ENCODE peak calls at places on chromosomes 4 and X, in six cellular contexts. One of them, this sample, is unnamed.

GRCh38 chrX:70026851-70027200 is 22.9 kb downstream of the AWAT2 start:
- DNase-seq in H1: no peak
- DNase-seq in GM12878: no peak
- DNase-seq in HCT116: no peak
- DNase-seq in WTC11: no peak
- DNase-seq in K562: no peak
- DNase-seq in this sample: no peak

GRCh38 chr4:1405636-1406415 is 416 bp downstream of the NKX1-1 start:
- DNase-seq in H1: no peak
- DNase-seq in GM12878: no peak
- DNase-seq in HCT116: no peak
- DNase-seq in WTC11: no peak
- DNase-seq in K562: no peak
- DNase-seq in this sample: no peak

GRCh38 chrX:43655961-43656494 is at the start of gene MAOA:
- DNase-seq in H1: peak
- DNase-seq in GM12878: no peak
- DNase-seq in HCT116: no peak
- DNase-seq in WTC11: peak
- DNase-seq in K562: no peak
- DNase-seq in this sample: peak

GRCh38 chrX:149286940-149287349 is 218.2 kb downstream of the IDS start:
- DNase-seq in H1: peak
- DNase-seq in GM12878: peak
- DNase-seq in HCT116: peak
- DNase-seq in WTC11: peak
- DNase-seq in K562: peak
- DNase-seq in this sample: peak

GRCh38 chr4:76989391-76990061 is 40.0 kb downstream of the SEPTIN11 start:
- DNase-seq in H1: no peak
- DNase-seq in GM12878: no peak
- DNase-seq in HCT116: no peak
- DNase-seq in WTC11: no peak
- DNase-seq in K562: no peak
- DNase-seq in this sample: no peak

GRCh38 chr4:99117876-99118693 is 26.0 kb downstream of the ADH4 start:
- DNase-seq in H1: no peak
- DNase-seq in GM12878: no peak
- DNase-seq in HCT116: no peak
- DNase-seq in WTC11: no peak
- DNase-seq in K562: no peak
- DNase-seq in this sample: peak

GRCh38 chrX:71991164-71991563 is 80.5 kb downstream of the NHSL2 start:
- DNase-seq in H1: no peak
- DNase-seq in GM12878: no peak
- DNase-seq in HCT116: no peak
- DNase-seq in WTC11: no peak
- DNase-seq in K562: no peak
- DNase-seq in this sample: no peak

GRCh38 chrX:141220342-141221008 is 21.8 kb downstream of the SPANXC start:
- DNase-seq in H1: no peak
- DNase-seq in GM12878: no peak
- DNase-seq in HCT116: no peak
- DNase-seq in WTC11: no peak
- DNase-seq in K562: no peak
- DNase-seq in this sample: no peak

GRCh38 chr4:164402554-164402953 is 351.4 kb upstream of the SMIM31 start:
- DNase-seq in H1: no peak
- DNase-seq in GM12878: no peak
- DNase-seq in HCT116: no peak
- DNase-seq in WTC11: no peak
- DNase-seq in K562: no peak
- DNase-seq in this sample: no peak

DNA sequence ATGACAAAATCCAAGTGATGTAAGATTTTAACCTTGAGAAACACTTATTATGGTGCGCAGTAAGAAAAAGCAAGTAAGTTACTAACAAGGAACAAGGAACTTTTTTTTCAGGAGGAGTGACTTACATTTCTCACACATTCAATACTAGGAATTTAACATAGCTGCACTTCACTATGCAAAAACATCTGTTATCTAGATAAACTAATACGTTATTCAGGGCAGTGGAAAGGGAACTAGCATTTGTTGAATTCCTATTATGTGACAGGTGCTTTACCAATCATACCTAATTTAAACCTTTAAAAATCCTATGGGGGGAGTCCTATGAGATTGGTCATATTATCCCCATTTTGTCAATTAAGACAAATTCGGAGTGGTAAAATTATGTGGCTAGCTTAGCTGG is 238.0 kb downstream of the NR3C2 start:
- DNase-seq in H1: no peak
- DNase-seq in GM12878: no peak
- DNase-seq in HCT116: no peak
- DNase-seq in WTC11: no peak
- DNase-seq in K562: no peak
- DNase-seq in this sample: no peak
- TF ChIP-seq ATF3 in H1: no peak
- TF ChIP-seq ATF3 in GM12878: no peak
- TF ChIP-seq ATF3 in HCT116: no peak
- TF ChIP-seq ATF3 in WTC11: no peak
- TF ChIP-seq ATF3 in K562: no peak
- TF ChIP-seq ATF3 in this sample: no peak

DNA sequence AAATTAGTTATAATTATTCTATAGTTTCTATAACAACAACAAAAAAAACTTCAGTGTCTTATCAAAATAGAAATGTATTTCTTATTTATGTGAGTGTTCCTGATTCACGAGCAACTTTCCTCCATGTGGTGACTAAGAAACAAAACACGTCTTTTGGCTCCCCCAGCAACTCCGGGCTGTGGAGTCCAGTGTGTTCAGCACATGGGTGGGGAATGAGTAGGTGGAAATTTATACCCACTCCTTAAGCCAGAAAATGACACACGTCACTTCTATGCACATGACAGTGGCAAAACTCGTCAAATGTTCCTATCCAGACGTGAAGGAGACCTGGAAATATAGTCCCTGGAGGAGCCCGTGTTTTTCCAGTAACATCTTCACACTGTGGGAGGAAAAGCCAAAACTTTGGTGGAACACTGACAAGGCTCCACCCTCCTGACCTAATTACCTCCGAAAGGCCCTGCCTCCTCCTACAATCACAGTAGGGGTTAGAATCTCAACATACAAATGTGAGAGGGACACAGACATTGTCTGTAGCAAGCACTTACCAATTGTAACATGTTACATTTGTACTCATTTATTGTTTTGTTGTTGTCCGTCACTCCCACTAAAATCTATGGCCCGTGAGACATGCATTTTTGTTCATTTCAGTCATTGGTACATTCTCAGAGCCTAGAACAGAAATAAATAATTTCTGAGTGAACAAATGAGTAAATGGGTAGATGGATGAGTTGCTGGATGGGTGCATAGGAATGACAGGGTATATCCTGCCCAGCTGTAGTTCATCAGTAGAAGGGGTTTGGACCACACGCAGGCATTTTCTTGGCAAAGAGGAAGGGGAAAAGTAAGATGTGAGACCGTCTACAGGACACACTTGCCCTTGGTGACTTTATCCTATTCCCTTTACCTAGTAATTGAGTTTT is 605.8 kb upstream of the TENM3 start:
- DNase-seq in H1: no peak
- DNase-seq in GM12878: no peak
- DNase-seq in HCT116: no peak
- DNase-seq in WTC11: no peak
- DNase-seq in K562: no peak
- DNase-seq in this sample: no peak
- TF ChIP-seq ATF3 in H1: no peak
- TF ChIP-seq ATF3 in GM12878: no peak
- TF ChIP-seq ATF3 in HCT116: no peak
- TF ChIP-seq ATF3 in WTC11: no peak
- TF ChIP-seq ATF3 in K562: no peak
- TF ChIP-seq ATF3 in this sample: no peak

DNA sequence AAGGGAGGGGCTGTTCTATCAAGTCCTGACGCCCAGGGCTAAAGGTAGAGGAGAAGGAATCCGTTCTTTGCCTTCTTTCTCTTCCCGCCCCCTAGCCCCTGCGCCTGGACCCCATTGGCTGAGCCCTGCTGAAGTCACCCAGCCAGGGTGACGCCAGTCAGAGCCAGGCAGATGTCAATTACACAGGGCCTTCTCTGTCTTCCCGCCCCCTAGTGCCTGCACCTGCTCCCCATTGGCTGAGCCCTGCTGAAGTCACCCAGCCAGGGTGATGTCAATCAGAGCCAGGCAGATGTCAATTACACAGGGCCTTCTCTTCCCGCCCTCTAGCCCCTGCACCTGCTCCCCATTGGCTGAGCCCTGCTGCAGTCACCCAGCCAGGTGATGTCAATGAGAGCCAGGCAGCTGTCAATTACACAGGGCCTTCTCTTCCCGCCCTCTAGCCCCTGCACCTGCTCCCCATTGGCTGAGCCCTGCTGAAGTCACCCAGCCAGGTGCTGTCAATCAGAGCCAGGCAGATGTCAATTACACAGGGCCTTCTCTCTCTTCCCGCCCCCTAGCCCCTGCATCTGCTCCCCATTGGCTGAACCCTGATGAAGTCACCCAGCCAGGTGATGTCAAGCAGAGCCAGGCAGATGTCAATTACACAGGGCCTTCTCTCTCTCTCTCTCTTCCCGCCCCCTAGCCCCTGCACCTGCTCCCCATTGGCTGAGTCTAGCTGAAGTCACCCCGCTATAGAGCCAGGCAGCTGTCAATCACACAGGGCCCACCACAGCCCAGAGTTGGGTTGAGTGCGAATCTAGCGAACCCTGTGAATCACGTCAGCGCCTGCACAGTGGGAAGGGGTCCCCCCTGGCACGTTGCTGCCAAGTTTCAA is 46.4 kb downstream of the ASMT start:
- DNase-seq in H1: peak
- DNase-seq in GM12878: peak
- DNase-seq in HCT116: peak
- DNase-seq in WTC11: peak
- DNase-seq in K562: peak
- DNase-seq in this sample: peak
- TF ChIP-seq ATF3 in H1: no peak
- TF ChIP-seq ATF3 in GM12878: no peak
- TF ChIP-seq ATF3 in HCT116: no peak
- TF ChIP-seq ATF3 in WTC11: no peak
- TF ChIP-seq ATF3 in K562: no peak
- TF ChIP-seq ATF3 in this sample: no peak

GRCh38 chr4:38309471-38309870 is 349.3 kb downstream of the PTTG2 start:
- DNase-seq in H1: no peak
- DNase-seq in GM12878: no peak
- DNase-seq in HCT116: no peak
- DNase-seq in WTC11: no peak
- DNase-seq in K562: no peak
- DNase-seq in this sample: no peak
- TF ChIP-seq ATF3 in H1: no peak
- TF ChIP-seq ATF3 in GM12878: no peak
- TF ChIP-seq ATF3 in HCT116: no peak
- TF ChIP-seq ATF3 in WTC11: no peak
- TF ChIP-seq ATF3 in K562: no peak
- TF ChIP-seq ATF3 in this sample: no peak

GRCh38 chr4:162154862-162155540 is 8.8 kb downstream of the FSTL5 start:
- DNase-seq in H1: no peak
- DNase-seq in GM12878: no peak
- DNase-seq in HCT116: no peak
- DNase-seq in WTC11: no peak
- DNase-seq in K562: no peak
- DNase-seq in this sample: no peak
- TF ChIP-seq ATF3 in H1: no peak
- TF ChIP-seq ATF3 in GM12878: no peak
- TF ChIP-seq ATF3 in HCT116: no peak
- TF ChIP-seq ATF3 in WTC11: no peak
- TF ChIP-seq ATF3 in K562: no peak
- TF ChIP-seq ATF3 in this sample: no peak

DNA sequence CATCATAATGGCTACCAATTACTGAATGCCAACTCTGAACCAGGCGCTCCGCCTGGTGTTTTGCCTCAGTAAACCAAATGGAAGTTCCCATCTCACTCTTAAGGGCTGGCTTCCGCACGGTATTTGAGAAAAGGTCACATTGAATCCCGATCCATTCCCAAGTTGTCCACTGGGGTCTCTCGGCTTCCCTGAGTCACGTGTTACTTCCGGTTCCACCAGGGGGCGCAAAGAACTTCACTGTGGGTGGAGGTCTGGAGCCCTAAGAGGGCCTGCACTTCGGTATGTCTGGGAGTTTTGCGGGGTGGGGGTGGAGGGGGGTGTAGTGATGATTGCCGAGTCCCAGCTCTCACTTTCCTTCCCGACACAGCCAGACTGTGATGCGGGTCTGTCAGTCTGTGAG is 13.4 kb upstream of the NHS start:
- DNase-seq in H1: peak
- DNase-seq in GM12878: no peak
- DNase-seq in HCT116: no peak
- DNase-seq in WTC11: peak
- DNase-seq in K562: peak
- DNase-seq in this sample: peak
- TF ChIP-seq ATF3 in H1: peak
- TF ChIP-seq ATF3 in GM12878: no peak
- TF ChIP-seq ATF3 in HCT116: no peak
- TF ChIP-seq ATF3 in WTC11: no peak
- TF ChIP-seq ATF3 in K562: no peak
- TF ChIP-seq ATF3 in this sample: no peak

GRCh38 chr4:104017213-104017612 is 297.4 kb upstream of the TACR3 start:
- DNase-seq in H1: no peak
- DNase-seq in GM12878: no peak
- DNase-seq in HCT116: no peak
- DNase-seq in WTC11: no peak
- DNase-seq in K562: no peak
- DNase-seq in this sample: no peak

GRCh38 chr4:104020641-104021040 is 300.9 kb upstream of the TACR3 start:
- DNase-seq in H1: no peak
- DNase-seq in GM12878: no peak
- DNase-seq in HCT116: no peak
- DNase-seq in WTC11: no peak
- DNase-seq in K562: no peak
- DNase-seq in this sample: no peak

GRCh38 chr4:104015680-104016079 is 295.9 kb upstream of the TACR3 start:
- DNase-seq in H1: no peak
- DNase-seq in GM12878: no peak
- DNase-seq in HCT116: peak
- DNase-seq in WTC11: no peak
- DNase-seq in K562: no peak
- DNase-seq in this sample: peak
- TF ChIP-seq ATF3 in H1: no peak
- TF ChIP-seq ATF3 in GM12878: no peak
- TF ChIP-seq ATF3 in HCT116: no peak
- TF ChIP-seq ATF3 in WTC11: no peak
- TF ChIP-seq ATF3 in K562: no peak
- TF ChIP-seq ATF3 in this sample: no peak

GRCh38 chr4:86296865-86297264 is 63.0 kb downstream of the MAPK10 start:
- DNase-seq in H1: no peak
- DNase-seq in GM12878: no peak
- DNase-seq in HCT116: no peak
- DNase-seq in WTC11: peak
- DNase-seq in K562: no peak
- DNase-seq in this sample: no peak

GRCh38 chr4:86300516-86300915 is 59.3 kb downstream of the MAPK10 start:
- DNase-seq in H1: no peak
- DNase-seq in GM12878: no peak
- DNase-seq in HCT116: no peak
- DNase-seq in WTC11: no peak
- DNase-seq in K562: no peak
- DNase-seq in this sample: no peak

GRCh38 chr4:86291180-86291579 is 68.7 kb downstream of the MAPK10 start:
- DNase-seq in H1: no peak
- DNase-seq in GM12878: no peak
- DNase-seq in HCT116: no peak
- DNase-seq in WTC11: no peak
- DNase-seq in K562: no peak
- DNase-seq in this sample: no peak

GRCh38 chr4:86294883-86295282 is 65.0 kb downstream of the MAPK10 start:
- DNase-seq in H1: no peak
- DNase-seq in GM12878: no peak
- DNase-seq in HCT116: no peak
- DNase-seq in WTC11: no peak
- DNase-seq in K562: no peak
- DNase-seq in this sample: no peak
- TF ChIP-seq ATF3 in H1: no peak
- TF ChIP-seq ATF3 in GM12878: no peak
- TF ChIP-seq ATF3 in HCT116: no peak
- TF ChIP-seq ATF3 in WTC11: no peak
- TF ChIP-seq ATF3 in K562: no peak
- TF ChIP-seq ATF3 in this sample: no peak

This sample was measured in HepG2.